ENCODE peak calls at places on chromosomes 1 and 21, in ten cellular contexts. X is WTC11, G is ascending aorta, N is pancreas, H is psoas muscle, V is astrocyte of the cerebellum, Y is cardiac muscle cell, F is CD14-positive monocyte, P is stomach, Z is GM20000. T is an unnamed sample.

GRCh38 chr1:177945943-177946650 is 23.8 kb downstream of the SEC16B start:
- DNase-seq in X (peak), G (no peak), N (no peak), H (peak), V (peak), Y (peak), F (no peak), P (peak), Z (peak), T (peak)

GRCh38 chr21:45125347-45125746 is 51.0 kb downstream of the ADARB1 start:
- DNase-seq in X (no peak), G (no peak), N (no peak), H (no peak), V (no peak), Y (no peak), F (no peak), P (no peak), Z (no peak), T (no peak)

GRCh38 chr1:20493839-20494608 is 8.0 kb upstream of the CAMK2N1 start:
- DNase-seq in X (peak), G (peak), N (peak), H (peak), V (peak), Y (peak), F (peak), P (peak), Z (peak), T (peak)

GRCh38 chr1:111620412-111620971 is 903 bp downstream of the RAP1A start:
- DNase-seq in X (no peak), G (no peak), N (no peak), H (no peak), V (no peak), Y (no peak), F (no peak), P (no peak), Z (peak), T (no peak)

GRCh38 chr1:175830500-175830899 is 87.1 kb upstream of the TNR start:
- DNase-seq in X (no peak), G (no peak), N (no peak), H (no peak), V (no peak), Y (no peak), F (no peak), P (no peak), Z (no peak), T (no peak)

GRCh38 chr1:97630968-97631367 is 289.9 kb downstream of the DPYD start:
- DNase-seq in X (no peak), G (no peak), N (no peak), H (no peak), V (no peak), Y (peak), F (no peak), P (no peak), Z (no peak), T (no peak)

GRCh38 chr1:21278898-21279819 is 11.1 kb downstream of the ECE1 start:
- DNase-seq in X (no peak), G (peak), N (no peak), H (no peak), V (no peak), Y (no peak), F (no peak), P (no peak), Z (no peak), T (no peak)

GRCh38 chr1:58839871-58840835 is 56.3 kb upstream of the JUN start:
- DNase-seq in X (no peak), G (no peak), N (no peak), H (no peak), V (no peak), Y (no peak), F (no peak), P (no peak), Z (no peak), T (no peak)

GRCh38 chr1:13700521-13701273 is 709 bp downstream of the PRDM2 start:
- DNase-seq in X (peak), G (peak), N (peak), H (peak), V (no peak), Y (peak), F (no peak), P (peak), Z (peak), T (no peak)

GRCh38 chr1:153608742-153609584 is 4.0 kb downstream of the S100A16 start:
- DNase-seq in X (peak), G (peak), N (no peak), H (peak), V (peak), Y (peak), F (no peak), P (peak), Z (no peak), T (peak)

GRCh38 chr1:24830680-24831272 is 85.5 kb downstream of the CLIC4 start:
- DNase-seq in X (no peak), G (no peak), N (no peak), H (no peak), V (peak), Y (peak), F (no peak), P (no peak), Z (peak), T (no peak)

GRCh38 chr1:184691719-184692324 is 62.8 kb downstream of the EDEM3 start:
- DNase-seq in X (no peak), G (no peak), N (no peak), H (no peak), V (peak), Y (peak), F (no peak), P (no peak), Z (no peak), T (no peak)
- TF ChIP-seq CTCF in X (peak), G (peak), N (peak), H (peak), V (peak), Y (peak), F (peak), P (peak), Z (no peak), T (peak)

DNA sequence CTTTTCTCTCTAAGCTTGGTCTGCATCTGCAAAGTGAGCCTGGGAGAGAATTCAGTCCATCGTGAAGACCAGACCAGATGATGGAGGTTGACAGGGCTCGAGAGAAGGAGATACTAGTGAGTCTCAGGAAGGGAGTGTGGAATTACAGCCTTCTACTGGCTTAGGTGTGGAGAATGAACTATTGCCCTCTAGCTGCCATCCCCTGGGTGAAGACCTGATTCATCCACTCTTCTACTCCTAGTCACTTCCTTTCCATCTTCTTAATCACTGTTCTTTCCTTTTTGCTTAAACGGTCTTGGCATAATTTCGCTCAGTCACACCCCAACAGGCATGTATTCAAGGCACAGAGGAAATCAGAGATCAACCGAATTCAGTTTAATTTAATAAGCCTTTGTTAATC is 34.0 kb upstream of the HSD17B7 start:
- DNase-seq in X (no peak), G (no peak), N (no peak), H (no peak), V (no peak), Y (peak), F (no peak), P (no peak), Z (no peak), T (no peak)
- TF ChIP-seq CTCF in X (no peak), G (no peak), N (no peak), H (no peak), V (no peak), Y (no peak), F (no peak), P (no peak), Z (no peak), T (no peak)

DNA sequence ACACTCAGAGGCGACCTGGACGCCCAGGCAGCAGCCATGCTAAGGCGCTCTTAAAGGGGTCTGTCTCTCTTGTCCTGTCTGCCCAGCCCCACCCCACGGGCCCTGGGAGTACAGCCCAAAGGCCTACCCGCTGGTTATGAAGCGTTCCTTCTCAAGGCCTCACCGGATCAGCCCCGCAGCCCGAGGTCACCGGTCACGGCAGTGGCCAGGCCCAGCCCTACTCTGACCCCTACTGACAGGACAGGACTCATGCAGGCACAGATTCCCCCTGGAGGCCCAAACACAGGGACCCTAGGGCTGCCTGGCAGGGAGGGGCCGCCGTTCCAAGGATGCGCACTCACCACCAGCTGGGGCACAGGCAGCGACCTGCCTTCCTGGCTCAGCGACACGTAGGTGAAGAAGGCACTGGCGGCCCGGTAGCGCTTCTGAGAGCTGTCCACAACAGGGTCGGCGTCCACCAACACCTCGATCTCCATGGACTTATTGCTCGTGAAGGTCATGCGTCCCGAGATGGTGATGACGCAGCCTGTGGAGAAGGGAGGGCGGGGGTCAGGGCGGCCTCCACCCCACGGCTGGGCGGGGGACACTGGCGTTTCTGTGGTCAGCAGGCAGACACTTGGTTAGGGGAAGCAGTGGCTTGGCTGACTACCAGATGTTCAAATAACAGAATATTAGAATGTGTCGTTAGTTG is 20.0 kb upstream of the GPR153 start:
- DNase-seq in X (peak), G (no peak), N (no peak), H (peak), V (no peak), Y (peak), F (no peak), P (no peak), Z (no peak), T (no peak)
- TF ChIP-seq CTCF in X (no peak), G (no peak), N (no peak), H (peak), V (peak), Y (peak), F (no peak), P (no peak), Z (no peak), T (peak)

GRCh38 chr1:200971428-200971903 is 52.0 kb downstream of the KIF21B start:
- DNase-seq in X (no peak), G (no peak), N (no peak), H (no peak), V (no peak), Y (no peak), F (no peak), P (no peak), Z (peak), T (no peak)

GRCh38 chr1:200967693-200968468 is 55.6 kb downstream of the KIF21B start:
- DNase-seq in X (no peak), G (no peak), N (no peak), H (no peak), V (no peak), Y (no peak), F (no peak), P (no peak), Z (no peak), T (no peak)

GRCh38 chr1:200968469-200969410 is 54.8 kb downstream of the KIF21B start:
- DNase-seq in X (no peak), G (no peak), N (no peak), H (no peak), V (no peak), Y (no peak), F (no peak), P (no peak), Z (no peak), T (no peak)

GRCh38 chr1:200970771-200971427 is 52.6 kb downstream of the KIF21B start:
- DNase-seq in X (no peak), G (no peak), N (no peak), H (no peak), V (no peak), Y (no peak), F (no peak), P (no peak), Z (no peak), T (no peak)

DNA sequence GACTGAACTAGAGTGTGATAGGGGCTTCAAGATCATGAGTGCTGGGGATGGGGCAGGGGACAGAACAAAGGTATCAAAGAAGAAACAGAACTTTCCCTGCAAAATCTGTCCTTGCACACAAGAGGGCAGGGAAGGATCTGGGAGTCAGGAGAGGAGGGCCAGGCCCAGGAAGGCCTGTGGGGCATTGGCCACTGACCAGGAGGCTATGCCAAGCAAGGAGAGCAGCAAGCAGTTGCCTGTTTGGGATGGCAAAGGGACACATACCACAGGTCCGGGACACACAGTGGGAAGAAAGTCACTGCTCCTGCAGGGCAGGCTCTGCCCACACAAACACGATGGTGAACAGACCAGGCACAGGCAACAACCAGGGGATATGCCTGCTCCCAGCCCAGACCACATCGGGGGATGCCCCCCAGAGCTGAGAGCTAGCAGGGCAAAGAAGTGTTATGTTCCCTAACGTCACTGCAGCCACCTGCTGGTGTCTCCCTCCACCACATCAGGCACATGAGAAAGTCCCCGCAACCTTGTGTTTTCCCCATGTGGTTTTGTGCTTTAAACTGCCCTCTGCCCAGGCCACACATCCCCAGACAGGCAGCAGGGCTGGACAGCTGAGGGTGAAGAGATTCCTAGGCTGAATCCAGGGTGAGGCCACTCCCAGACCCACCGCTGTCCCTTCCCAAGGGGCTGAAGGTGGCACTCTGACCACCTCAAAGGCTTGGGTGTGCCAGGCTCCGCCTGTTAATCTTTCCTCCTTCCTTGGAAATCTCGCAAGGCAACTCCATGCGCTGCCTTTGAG is 53.6 kb downstream of the KIF21B start:
- DNase-seq in X (no peak), G (no peak), N (no peak), H (no peak), V (no peak), Y (no peak), F (no peak), P (no peak), Z (peak), T (no peak)
- TF ChIP-seq CTCF in X (no peak), G (no peak), N (no peak), H (no peak), V (no peak), Y (no peak), F (no peak), P (no peak), Z (peak), T (no peak)

T was measured in osteocyte.